ENCODE peak calls at places on chromosomes 4 and X, in seven cellular contexts. F is choroid plexus epithelial cell, A is cardiac fibroblast, E is fibroblast of pulmonary artery, W is pancreas, N is A549, B is thyroid gland. L is an unnamed sample.
A peak's percentile ranks its signal among the peaks of the same experiment; 100 is the strongest.

GRCh38 chrX:13110427-13111324 is 66.3 kb upstream of the FAM9C start:
- DNase-seq in B (no peak), A (peak; percentile 95), W (peak; percentile 47), E (peak; percentile 96), N (peak; percentile 62), F (peak; percentile 97), L (no peak)

GRCh38 chr4:82430193-82431025 is at the start of the genes ENOPH1 and HNRNPDL:
- DNase-seq in E (peak; percentile 96), F (peak; percentile 96), A (peak; percentile 94), B (peak; percentile 98), N (peak; percentile 77), W (peak; percentile 96), L (peak; percentile 99)

GRCh38 chrX:129876734-129877395 is 29.1 kb upstream of the UTP14A start:
- DNase-seq in B (no peak), N (peak; percentile 15), A (peak; percentile 68), E (peak; percentile 48), F (peak; percentile 39), W (no peak), L (peak; percentile 19)

GRCh38 chr4:182369211-182369610 is 126.0 kb downstream of the TENM3 start:
- DNase-seq in E (peak; percentile 47), N (no peak), A (peak; percentile 2), F (peak; percentile 65), W (no peak), B (no peak), L (no peak)

GRCh38 chrX:153460826-153461225 is 9.6 kb downstream of the HAUS7 start:
- DNase-seq in W (no peak), E (peak; percentile 55), A (peak; percentile 58), F (peak; percentile 69), N (peak; percentile 67), B (peak; percentile 50), L (peak; percentile 62)

GRCh38 chr4:84503495-84504437 is 4.7 kb upstream of the NKX6-1 start:
- DNase-seq in B (peak; percentile 20), F (peak; percentile 88), E (peak; percentile 79), A (peak; percentile 80), W (peak; percentile 25), N (peak; percentile 56), L (peak; percentile 64)

GRCh38 chr4:148315049-148315448 is 127.2 kb downstream of the NR3C2 start:
- DNase-seq in E (peak; percentile 4), N (no peak), B (no peak), A (peak; percentile 33), W (no peak), F (peak; percentile 7), L (no peak)

GRCh38 chr4:85905761-85906160 is 430.8 kb downstream of the ARHGAP24 start:
- DNase-seq in N (no peak), A (no peak), F (no peak), W (no peak), B (no peak), E (no peak), L (no peak)

GRCh38 chrX:74249963-74250362 is 54.0 kb upstream of the ZCCHC13 start:
- DNase-seq in E (no peak), A (no peak), F (no peak), W (no peak), N (no peak), B (no peak), L (no peak)

GRCh38 chr4:8468746-8469535 is 28.4 kb downstream of the TRMT44 start:
- DNase-seq in B (peak; percentile 78), W (peak; percentile 41), E (peak; percentile 69), N (peak; percentile 28), F (peak; percentile 83), A (peak; percentile 69), L (peak; percentile 80)

GRCh38 chr4:8470451-8471024 is 30.0 kb downstream of the TRMT44 start:
- DNase-seq in B (no peak), N (no peak), W (no peak), F (no peak), E (no peak), A (no peak), L (no peak)

GRCh38 chr4:8467016-8467415 is 26.4 kb downstream of the TRMT44 start:
- DNase-seq in W (no peak), N (no peak), F (no peak), B (no peak), A (no peak), E (no peak), L (no peak)

GRCh38 chr4:8471211-8471875 is 30.8 kb downstream of the TRMT44 start:
- DNase-seq in A (no peak), N (no peak), E (no peak), B (peak; percentile 25), W (no peak), F (no peak), L (no peak)

GRCh38 chr4:8469550-8469949 is 29.0 kb downstream of the TRMT44 start:
- DNase-seq in W (no peak), E (no peak), A (no peak), B (no peak), F (no peak), N (no peak), L (no peak)
- TF ChIP-seq CTCF in W (no peak), E (no peak), A (no peak), B (no peak), F (no peak), N (no peak), L (no peak)

GRCh38 chr4:1217366-1217765 is 31.6 kb downstream of the CTBP1 start:
- DNase-seq in B (no peak), E (no peak), N (no peak), A (no peak), F (no peak), W (no peak), L (no peak)

GRCh38 chr4:1220566-1220965 is 28.4 kb downstream of the CTBP1 start:
- DNase-seq in E (no peak), N (no peak), A (no peak), B (no peak), F (no peak), W (no peak), L (no peak)

GRCh38 chr4:1219553-1219950 is 29.4 kb downstream of the CTBP1 start:
- DNase-seq in W (no peak), F (no peak), A (no peak), E (no peak), N (no peak), B (no peak), L (no peak)

GRCh38 chr4:1216869-1217294 is 32.0 kb downstream of the CTBP1 start:
- DNase-seq in N (no peak), E (no peak), W (no peak), B (no peak), F (no peak), A (no peak), L (no peak)

DNA sequence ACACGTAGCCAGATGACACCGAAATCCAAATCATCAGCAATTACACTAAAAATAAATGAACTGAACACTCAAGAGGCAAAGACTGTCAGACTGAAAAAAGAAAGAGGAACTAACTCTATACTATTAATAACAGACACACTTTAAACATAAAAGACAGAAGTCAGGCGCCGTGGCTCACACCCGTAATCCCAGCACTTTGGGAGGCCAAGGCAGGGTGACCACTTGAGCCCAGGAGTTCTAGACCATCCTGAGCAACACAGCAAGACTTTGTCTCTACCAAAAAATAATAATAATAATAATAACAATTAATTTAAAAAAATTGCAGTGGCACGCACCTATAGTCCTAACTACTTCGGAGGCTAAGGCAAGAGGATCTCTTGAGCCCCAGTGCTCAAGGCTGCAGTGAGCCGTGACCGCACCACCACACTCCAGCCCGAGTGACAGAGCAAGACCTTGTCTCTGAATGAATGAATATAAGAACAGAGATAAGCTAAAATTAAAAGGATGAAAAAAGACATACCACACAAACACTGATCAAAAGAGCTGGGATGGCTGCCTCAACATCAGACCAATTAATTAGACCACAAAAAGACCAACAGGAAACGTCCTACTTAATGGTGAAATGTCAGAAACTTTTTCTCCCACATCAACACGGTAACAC is 29.9 kb downstream of the CTBP1 start:
- DNase-seq in E (no peak), N (no peak), A (no peak), F (no peak), W (no peak), B (peak; percentile 42), L (no peak)
- H3K4me3 ChIP-seq in E (no peak overlapping the region), N (no peak overlapping the region), A (no peak overlapping the region), F (no peak overlapping the region), W (no peak overlapping the region), B (no peak overlapping the region), L (no peak overlapping the region)

GRCh38 chr4:98151145-98151929 is 8.1 kb upstream of the STPG2 start:
- DNase-seq in W (no peak), N (no peak), B (no peak), A (no peak), F (peak; percentile 11), E (no peak), L (no peak)

GRCh38 chr4:98148856-98149255 is 5.6 kb upstream of the STPG2 start:
- DNase-seq in A (no peak), W (no peak), B (no peak), F (peak; percentile 23), N (no peak), E (no peak), L (no peak)

GRCh38 chr4:98150092-98150761 is 7.0 kb upstream of the STPG2 start:
- DNase-seq in B (no peak), A (peak; percentile 37), N (no peak), W (no peak), F (peak; percentile 42), E (peak; percentile 44), L (no peak)
- TF ChIP-seq CTCF in B (peak; percentile 42), A (no peak), N (no peak), W (no peak), F (peak; percentile 18), E (peak; percentile 12), L (no peak)

DNA sequence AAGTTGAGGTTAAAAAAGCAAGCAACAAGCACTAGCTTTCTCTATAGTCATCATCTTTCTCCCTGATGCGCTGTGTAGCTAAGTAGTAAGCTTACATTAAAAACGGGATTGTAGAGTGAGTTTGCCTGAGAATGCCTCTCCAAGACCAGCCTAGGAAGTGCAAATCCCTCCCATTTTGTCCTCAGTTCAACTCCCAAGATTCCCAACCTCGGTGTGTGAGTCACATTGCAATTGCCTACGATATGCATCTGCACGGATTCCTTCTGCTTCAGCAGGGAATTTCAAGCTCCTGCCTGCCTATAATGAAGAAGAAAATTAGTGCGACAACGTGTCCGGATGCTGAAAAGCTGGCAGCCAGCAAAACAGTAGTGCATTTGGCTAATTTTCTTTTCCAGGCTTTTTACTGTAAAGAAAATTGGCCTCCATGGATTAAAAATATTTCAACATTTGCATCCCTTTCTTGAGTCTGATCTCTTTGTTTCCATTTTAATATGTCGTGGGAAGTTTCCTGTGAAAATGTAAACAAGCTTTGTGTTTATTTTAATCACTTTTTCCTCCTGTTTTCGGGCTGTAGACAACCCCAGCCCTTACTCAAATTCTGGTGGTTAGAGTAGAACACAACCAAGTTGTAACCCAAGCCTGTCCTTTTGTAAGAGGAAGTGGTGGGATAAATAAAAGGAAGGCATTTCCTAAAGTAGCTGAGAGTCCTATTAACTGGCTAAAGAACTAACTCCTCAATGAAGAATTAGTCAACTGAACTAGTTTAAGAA is 58.4 kb upstream of the TET2 start:
- DNase-seq in B (no peak), F (peak; percentile 68), E (peak; percentile 94), N (no peak), A (peak; percentile 88), W (no peak), L (no peak)
- H3K4me3 ChIP-seq in B (no peak overlapping the region), F (no peak overlapping the region), E (peak overlapping the region; percentile 10), N (no peak overlapping the region), A (peak overlapping the region; percentile 21), W (no peak overlapping the region), L (no peak overlapping the region)

DNA sequence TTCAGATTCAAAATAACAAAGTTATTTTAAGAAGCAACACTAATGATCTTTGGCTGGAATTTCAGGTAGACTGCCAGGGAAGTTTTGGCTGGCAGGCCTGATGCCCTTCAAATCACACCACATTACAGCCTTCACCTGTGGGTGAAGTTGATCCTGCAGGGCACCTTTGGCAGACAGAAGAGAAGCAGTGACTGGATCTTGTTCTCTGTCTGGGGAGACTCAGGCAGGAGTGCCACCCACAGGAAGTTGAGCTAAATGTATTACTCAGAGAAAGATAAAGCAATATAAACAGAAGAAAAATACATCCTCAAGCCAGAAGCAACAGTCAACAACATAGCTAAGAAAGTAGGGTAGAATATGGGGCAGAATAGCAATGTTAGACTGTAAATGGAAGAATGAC is 12.8 kb upstream of the CFAP299 start:
- DNase-seq in N (no peak), E (peak; percentile 69), A (peak; percentile 73), F (peak; percentile 66), B (peak; percentile 70), W (no peak), L (no peak)
- TF ChIP-seq CTCF in N (no peak), E (peak; percentile 46), A (peak; percentile 41), F (peak; percentile 59), B (peak; percentile 31), W (no peak), L (no peak)

L was measured in Caco-2.